ENCODE peak calls at places on chromosomes 1 and 21, in four cellular contexts. H is fibroblast of the aortic adventitia, I is PC-9, F is mesenchymal stem cell. C is an unnamed sample.

GRCh38 chr1:227889047-227889862 is 58.5 kb downstream of the WNT9A start:
- DNase-seq in F (no peak), I (no peak), H (no peak), C (no peak)

GRCh38 chr21:45537111-45537745 is 5.0 kb downstream of the SLC19A1 start:
- DNase-seq in H (no peak), I (no peak), F (no peak), C (no peak)

GRCh38 chr1:246658567-246658966 is 65.6 kb upstream of the SCCPDH start:
- DNase-seq in I (no peak), H (no peak), F (no peak), C (no peak)

GRCh38 chr1:159952932-159953331 is 1.1 kb downstream of the SLAMF9 start:
- DNase-seq in I (no peak), F (no peak), H (no peak), C (no peak)

GRCh38 chr1:1001631-1002300 is 1.9 kb upstream of the HES4 start:
- DNase-seq in F (peak; percentile 79), I (peak; percentile 60), H (peak; percentile 33), C (no peak)

GRCh38 chr21:39637971-39638628 is 25.4 kb downstream of the B3GALT5 start:
- DNase-seq in I (no peak), H (no peak), F (no peak), C (no peak)

GRCh38 chr1:90730247-90731022 is 13.3 kb upstream of the BARHL2 start:
- DNase-seq in H (peak; percentile 10), I (no peak), F (peak; percentile 18), C (no peak)

GRCh38 chr1:43512681-43513080 is 18.0 kb upstream of the PTPRF start:
- DNase-seq in I (no peak), F (no peak), H (no peak), C (no peak)

GRCh38 chr1:155293086-155293749 is 8.0 kb downstream of the PKLR start:
- DNase-seq in H (no peak), F (no peak), I (no peak), C (no peak)

GRCh38 chr21:44529011-44529421 is 11.0 kb downstream of the KRTAP10-1 start:
- DNase-seq in I (no peak), F (no peak), H (no peak), C (no peak)

GRCh38 chr1:159088050-159088449 is 11.5 kb upstream of the AIM2 start:
- DNase-seq in H (peak; percentile 84), F (peak; percentile 43), I (no peak), C (peak; percentile 76)

GRCh38 chr1:229643996-229644748 is 18.1 kb downstream of the URB2 start:
- DNase-seq in I (peak; percentile 49), F (peak; percentile 46), H (no peak), C (no peak)

GRCh38 chr1:44089371-44090070 is 29.1 kb upstream of the KLF17 start:
- DNase-seq in I (no peak), H (no peak), F (no peak), C (no peak)

GRCh38 chr1:56590520-56591011 is 11.2 kb upstream of the PLPP3 start:
- DNase-seq in F (no peak), I (peak; percentile 55), H (peak; percentile 76), C (no peak)

GRCh38 chr1:156903328-156904091 is 10.0 kb downstream of the PEAR1 start:
- DNase-seq in H (no peak), I (no peak), F (no peak), C (no peak)

GRCh38 chr1:21779613-21780521 is 3.1 kb downstream of the USP48 start:
- DNase-seq in I (no peak), H (peak; percentile 49), F (no peak), C (no peak)